ENCODE peak calls at places on chromosomes 11 and 22, in five cellular contexts. H is cardiac muscle cell, O is lower leg skin, F is kidney, S is heart left ventricle. T is an unnamed sample.

GRCh38 chr11:64885367-64886286 is 7.2 kb upstream of the EHD1 start:
- DNase-seq in H (peak; percentile 91), O (no peak), F (no peak), S (no peak), T (no peak)

GRCh38 chr22:23251445-23252093 is 71.3 kb downstream of the BCR start:
- DNase-seq in H (no peak), O (no peak), F (no peak), S (no peak), T (no peak)

GRCh38 chr22:43136255-43136654 is 6.9 kb downstream of the MCAT start:
- DNase-seq in H (peak; percentile 57), O (no peak), F (no peak), S (peak; percentile 71), T (no peak)

GRCh38 chr11:69940246-69940610 is 121.0 kb upstream of the FGF3 start:
- DNase-seq in H (no peak), O (no peak), F (peak; percentile 52), S (peak; percentile 28), T (no peak)

GRCh38 chr11:81874627-81875026 is 859.0 kb downstream of the FAM181B start:
- DNase-seq in H (no peak), O (no peak), F (no peak), S (no peak), T (no peak)

GRCh38 chr11:82792319-82792718 is 58.7 kb upstream of the FAM181B start:
- DNase-seq in H (no peak), O (no peak), F (no peak), S (no peak), T (no peak)

GRCh38 chr11:47004595-47005033 is 68.1 kb downstream of the CSTPP1 start:
- DNase-seq in H (peak; percentile 98), O (peak; percentile 90), F (peak; percentile 79), S (peak; percentile 69), T (peak; percentile 86)

GRCh38 chr11:97993565-97993964 is 1027.2 kb upstream of the CNTN5 start:
- DNase-seq in H (no peak), O (no peak), F (no peak), S (no peak), T (no peak)

GRCh38 chr11:13972033-13972910 is 9.7 kb downstream of the SPON1 start:
- DNase-seq in H (peak; percentile 71), O (no peak), F (no peak), S (no peak), T (no peak)

GRCh38 chr11:46250071-46251052 is 27.1 kb upstream of the CREB3L1 start:
- DNase-seq in H (peak; percentile 33), O (no peak), F (no peak), S (no peak), T (no peak)

GRCh38 chr22:37483594-37484114 is 2.5 kb downstream of the MFNG start:
- DNase-seq in H (no peak), O (no peak), F (no peak), S (no peak), T (no peak)

GRCh38 chr11:111408789-111409727 is 30.0 kb upstream of the POU2AF1 start:
- DNase-seq in H (peak; percentile 76), O (peak; percentile 60), F (no peak), S (no peak), T (peak; percentile 13)

GRCh38 chr11:113311536-113311935 is 2.8 kb upstream of the TTC12 start:
- DNase-seq in H (no peak), O (no peak), F (no peak), S (no peak), T (no peak)

GRCh38 chr22:42565956-42566355 is 12.2 kb downstream of the SERHL2 start:
- DNase-seq in H (no peak), O (no peak), F (no peak), S (no peak), T (no peak)

GRCh38 chr11:7252683-7253213 is 1.0 kb downstream of the SYT9 start:
- DNase-seq in H (no peak), O (no peak), F (no peak), S (no peak), T (no peak)

GRCh38 chr11:27468643-27469332 is 3.8 kb downstream of the LGR4 start:
- DNase-seq in H (no peak), O (no peak), F (no peak), S (no peak), T (no peak)

GRCh38 chr11:62757846-62758788 is 3.3 kb upstream of the POLR2G start:
- DNase-seq in H (no peak), O (no peak), F (no peak), S (no peak), T (no peak)

GRCh38 chr22:38656256-38657148 is at the start of the genes CBY1 and FAM227A:
- DNase-seq in H (peak; percentile 91), O (peak; percentile 96), F (peak; percentile 95), S (peak; percentile 94), T (peak; percentile 95)

GRCh38 chr11:131982154-131982553 is 611.7 kb downstream of the NTM start:
- DNase-seq in H (no peak), O (no peak), F (no peak), S (no peak), T (no peak)

GRCh38 chr22:40123387-40123786 is 54.3 kb upstream of the TNRC6B start:
- DNase-seq in H (peak; percentile 75), O (no peak), F (no peak), S (peak; percentile 69), T (no peak)

GRCh38 chr11:128471138-128471661 is 116.2 kb downstream of the ETS1 start:
- DNase-seq in H (no peak), O (no peak), F (peak; percentile 76), S (peak; percentile 64), T (no peak)

GRCh38 chr11:86672007-86672621 is at the start of gene ME3:
- DNase-seq in H (peak; percentile 62), O (peak; percentile 93), F (peak; percentile 87), S (peak; percentile 86), T (peak; percentile 85)

GRCh38 chr11:119149371-119150275 is 771 bp downstream of the ABCG4 start:
- DNase-seq in H (peak; percentile 21), O (no peak), F (peak; percentile 73), S (no peak), T (no peak)

GRCh38 chr11:57598831-57599155 is 1.3 kb downstream of the SERPING1 start:
- DNase-seq in H (peak; percentile 47), O (no peak), F (no peak), S (no peak), T (no peak)

GRCh38 chr11:61545341-61545740 is 35.5 kb downstream of the SYT7 start:
- DNase-seq in H (no peak), O (no peak), F (no peak), S (no peak), T (no peak)
- TF ChIP-seq CTCF in H (peak; percentile 42), O (no peak), F (no peak), S (peak; percentile 7), T (peak; percentile 38)

DNA sequence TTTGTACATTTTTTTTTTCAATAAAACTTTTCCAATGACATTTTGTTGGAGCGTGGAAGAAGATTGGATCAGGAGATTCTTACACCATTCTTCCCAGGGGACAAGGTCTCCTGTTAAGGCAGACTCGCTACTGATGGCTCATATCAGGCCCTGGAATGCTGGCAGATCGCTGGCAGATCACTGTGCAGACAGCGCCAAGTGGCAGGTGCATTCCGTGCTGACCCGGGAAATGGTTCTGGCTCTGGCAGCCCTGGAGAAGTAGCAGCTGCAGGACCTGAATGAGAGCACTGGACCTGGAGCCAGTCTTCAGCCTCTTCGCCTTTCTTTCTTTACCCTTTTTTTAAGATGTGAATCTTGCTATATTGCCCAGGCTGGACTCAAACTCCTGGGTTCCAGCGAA is 10.7 kb downstream of the SERPINH1 start:
- DNase-seq in H (no peak), O (no peak), F (no peak), S (no peak), T (no peak)
- TF ChIP-seq CTCF in H (no peak), O (no peak), F (no peak), S (no peak), T (no peak)

GRCh38 chr11:90635886-90636285 is 413.0 kb upstream of the CHORDC1 start:
- DNase-seq in H (no peak), O (no peak), F (no peak), S (no peak), T (no peak)

GRCh38 chr11:90635145-90635544 is 412.3 kb upstream of the CHORDC1 start:
- DNase-seq in H (no peak), O (no peak), F (no peak), S (no peak), T (no peak)

GRCh38 chr11:90639687-90640086 is 416.8 kb upstream of the CHORDC1 start:
- DNase-seq in H (no peak), O (no peak), F (no peak), S (no peak), T (no peak)
- TF ChIP-seq CTCF in H (no peak), O (no peak), F (no peak), S (no peak), T (peak; percentile 56)

DNA sequence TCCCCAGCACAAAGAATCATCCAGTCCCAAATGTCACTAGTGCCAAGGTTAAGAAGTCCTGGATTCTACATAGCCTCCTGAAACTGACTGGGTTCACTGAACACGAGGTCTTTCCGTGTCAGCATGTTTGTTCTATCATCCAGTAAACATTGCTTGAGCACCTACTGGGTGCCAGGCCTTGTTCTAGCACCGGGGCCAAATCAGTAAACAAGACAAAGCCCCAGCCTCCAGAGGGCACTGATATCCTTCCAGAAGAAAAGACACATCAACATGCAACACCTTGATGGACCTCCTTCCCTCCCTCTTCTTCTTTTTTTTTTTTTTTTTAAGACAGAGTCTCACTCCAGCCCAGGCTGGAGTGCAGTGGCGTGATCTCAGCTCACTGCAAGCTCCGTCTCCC is 26.9 kb downstream of the TPST2 start:
- DNase-seq in H (no peak), O (no peak), F (no peak), S (no peak), T (no peak)
- TF ChIP-seq CTCF in H (no peak), O (no peak), F (no peak), S (no peak), T (no peak)

GRCh38 chr11:17351510-17352176 is at the start of gene NCR3LG1:
- DNase-seq in H (peak; percentile 84), O (peak; percentile 93), F (peak; percentile 84), S (peak; percentile 72), T (no peak)

GRCh38 chr11:17354070-17354924 is 2.7 kb downstream of the NCR3LG1 start:
- DNase-seq in H (peak; percentile 83), O (no peak), F (no peak), S (no peak), T (no peak)

GRCh38 chr11:17351171-17351509 is 460 bp upstream of the NCR3LG1 start:
- DNase-seq in H (no peak), O (no peak), F (no peak), S (no peak), T (no peak)

GRCh38 chr11:17352925-17353227 is 1.3 kb downstream of the NCR3LG1 start:
- DNase-seq in H (peak; percentile 63), O (peak; percentile 85), F (peak; percentile 79), S (peak; percentile 64), T (no peak)

GRCh38 chr11:17353228-17354021 is 1.8 kb downstream of the NCR3LG1 start:
- DNase-seq in H (peak; percentile 90), O (peak; percentile 93), F (peak; percentile 91), S (peak; percentile 82), T (peak; percentile 91)
- TF ChIP-seq CTCF in H (no peak), O (no peak), F (no peak), S (no peak), T (no peak)